ENCODE peak calls at places on chromosomes 16 and 17, in four cellular contexts. C, S, J and Q are unnamed samples. For H3K4me1, the result is how much of the 10 kb centered on the place peaks cover.

GRCh38 chr17:75845933-75846700 is 1.9 kb upstream of the UNC13D start:
- DNase-seq in C (no peak), J (no peak), S (no peak), Q (no peak)

GRCh38 chr17:10036511-10037061 is 131.5 kb upstream of the RCVRN start:
- DNase-seq in S (peak), C (no peak), J (peak), Q (no peak)

GRCh38 chr16:72963508-72963907 is 84.4 kb downstream of the ZFHX3 start:
- DNase-seq in C (no peak), J (no peak), S (no peak), Q (no peak)

GRCh38 chr16:73546351-73546845 is 498.5 kb upstream of the ZFHX3 start:
- DNase-seq in J (no peak), C (no peak), S (no peak), Q (no peak)

GRCh38 chr16:15493416-15494181 is 59.2 kb downstream of the BMERB1 start:
- DNase-seq in J (no peak), C (no peak), S (no peak), Q (no peak)

GRCh38 chr16:2480948-2481347 is 6.0 kb downstream of the TBC1D24 start:
- DNase-seq in C (no peak), J (peak), S (no peak), Q (no peak)

GRCh38 chr17:66636111-66636510 is 198.8 kb upstream of the CACNG5 start:
- DNase-seq in S (no peak), C (no peak), J (no peak), Q (no peak)

GRCh38 chr17:32723310-32723955 is 153.5 kb downstream of the MYO1D start:
- DNase-seq in J (no peak), S (peak), C (no peak), Q (no peak)

GRCh38 chr17:81926451-81927144 is 937 bp downstream of the MAFG start:
- DNase-seq in C (no peak), S (peak), J (peak), Q (no peak)

GRCh38 chr16:22291020-22291419 is 6.2 kb upstream of the POLR3E start:
- DNase-seq in J (no peak), C (no peak), S (no peak), Q (no peak)

GRCh38 chr17:21167303-21167702 is 40.5 kb downstream of the DHRS7B start:
- DNase-seq in S (no peak), J (no peak), C (no peak), Q (no peak)

GRCh38 chr16:25014500-25015147 is 545 bp downstream of the ARHGAP17 start:
- DNase-seq in C (no peak), S (peak), J (peak), Q (no peak)

GRCh38 chr17:75632428-75632827 is 806 bp upstream of the SMIM5 start:
- DNase-seq in J (no peak), S (no peak), C (no peak), Q (no peak)

GRCh38 chr16:79752421-79752820 is 151.9 kb upstream of the MAF start:
- DNase-seq in C (no peak), S (no peak), J (peak), Q (no peak)

GRCh38 chr17:34989473-34989872 is 9.2 kb downstream of the LIG3 start:
- DNase-seq in S (no peak), C (no peak), J (no peak), Q (no peak)

GRCh38 chr16:72711823-72712222 is 336.1 kb downstream of the ZFHX3 start:
- DNase-seq in C (no peak), S (no peak), J (no peak), Q (no peak)

GRCh38 chr17:56185905-56186783 is 32.9 kb downstream of the ANKFN1 start:
- DNase-seq in J (no peak), S (no peak), C (no peak), Q (no peak)

GRCh38 chr17:6780001-6780400 is 4.0 kb downstream of the FBXO39 start:
- DNase-seq in C (no peak), S (no peak), J (no peak), Q (no peak)

GRCh38 chr17:49621946-49622529 is 46.4 kb downstream of the NXPH3 start:
- DNase-seq in J (no peak), C (no peak), S (no peak), Q (no peak)

GRCh38 chr16:2532494-2533141 is 1.4 kb upstream of the CEMP1 start:
- DNase-seq in S (peak), J (peak), C (no peak), Q (no peak)

GRCh38 chr17:63685021-63685420 is 14.9 kb downstream of the LIMD2 start:
- DNase-seq in S (no peak), C (no peak), J (no peak), Q (no peak)

GRCh38 chr17:36593651-36594316 is 2.1 kb downstream of the DHRS11 start:
- DNase-seq in C (no peak), J (peak), S (no peak), Q (no peak)

GRCh38 chr17:63173450-63173849 is 207.4 kb downstream of the TANC2 start:
- DNase-seq in C (no peak), J (no peak), S (no peak), Q (no peak)

GRCh38 chr17:48892940-48893645 is 506 bp downstream of the ATP5MC1 start:
- DNase-seq in S (no peak), C (no peak), J (peak), Q (no peak)

GRCh38 chr16:73713817-73714495 is 582.7 kb upstream of the PSMD7 start:
- DNase-seq in C (no peak), S (no peak), J (peak), Q (no peak)

DNA sequence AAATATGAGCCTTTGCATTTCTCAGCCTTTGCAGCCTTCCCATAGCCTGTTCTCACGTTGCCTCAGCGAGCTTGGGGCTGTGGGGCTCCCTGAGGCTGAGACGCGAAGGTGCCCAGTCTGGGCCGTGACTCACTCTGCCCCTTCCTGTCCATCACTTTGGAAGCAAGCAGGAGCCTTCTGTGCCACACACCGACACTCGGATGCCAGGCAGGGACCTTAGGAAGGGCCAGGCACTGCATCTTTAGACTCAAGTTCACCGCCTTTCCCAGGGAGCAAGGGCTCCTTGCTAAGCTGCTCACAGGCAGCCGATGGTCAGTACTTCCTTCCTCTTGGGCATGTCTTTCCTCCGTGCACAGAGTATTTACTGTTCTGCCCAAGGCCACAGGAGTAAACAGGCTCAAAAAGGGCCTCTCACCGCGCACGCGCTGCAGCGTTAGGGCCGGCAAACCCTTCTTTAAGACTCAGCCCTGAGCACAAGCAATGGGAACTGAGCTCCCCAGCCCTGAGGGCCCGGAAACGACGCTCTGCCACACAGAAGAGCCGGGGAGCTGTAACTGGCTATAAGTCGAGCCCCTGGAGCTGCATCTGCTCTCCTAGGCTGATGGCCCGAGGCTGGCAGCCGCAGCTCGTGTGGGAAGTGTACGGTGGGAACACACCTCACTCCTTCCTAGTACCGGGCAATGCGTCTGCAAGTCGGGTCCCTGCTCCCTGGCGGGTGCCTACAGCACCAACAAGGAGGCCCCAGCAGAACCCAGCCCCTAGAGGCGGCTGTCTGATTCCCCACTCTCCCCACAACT is 7.2 kb downstream of the TIMM22 start:
- DNase-seq in C (no peak), J (no peak), S (no peak), Q (no peak)
- H3K4me1 ChIP-seq in C (half or more), J (under half), S (half or more), Q (under half)

GRCh38 chr16:70694517-70695218 is 8.8 kb upstream of the MTSS2 start:
- DNase-seq in J (no peak), S (no peak), C (no peak), Q (no peak)
- H3K4me1 ChIP-seq in J (under half), S (half or more), C (under half), Q (under half)

DNA sequence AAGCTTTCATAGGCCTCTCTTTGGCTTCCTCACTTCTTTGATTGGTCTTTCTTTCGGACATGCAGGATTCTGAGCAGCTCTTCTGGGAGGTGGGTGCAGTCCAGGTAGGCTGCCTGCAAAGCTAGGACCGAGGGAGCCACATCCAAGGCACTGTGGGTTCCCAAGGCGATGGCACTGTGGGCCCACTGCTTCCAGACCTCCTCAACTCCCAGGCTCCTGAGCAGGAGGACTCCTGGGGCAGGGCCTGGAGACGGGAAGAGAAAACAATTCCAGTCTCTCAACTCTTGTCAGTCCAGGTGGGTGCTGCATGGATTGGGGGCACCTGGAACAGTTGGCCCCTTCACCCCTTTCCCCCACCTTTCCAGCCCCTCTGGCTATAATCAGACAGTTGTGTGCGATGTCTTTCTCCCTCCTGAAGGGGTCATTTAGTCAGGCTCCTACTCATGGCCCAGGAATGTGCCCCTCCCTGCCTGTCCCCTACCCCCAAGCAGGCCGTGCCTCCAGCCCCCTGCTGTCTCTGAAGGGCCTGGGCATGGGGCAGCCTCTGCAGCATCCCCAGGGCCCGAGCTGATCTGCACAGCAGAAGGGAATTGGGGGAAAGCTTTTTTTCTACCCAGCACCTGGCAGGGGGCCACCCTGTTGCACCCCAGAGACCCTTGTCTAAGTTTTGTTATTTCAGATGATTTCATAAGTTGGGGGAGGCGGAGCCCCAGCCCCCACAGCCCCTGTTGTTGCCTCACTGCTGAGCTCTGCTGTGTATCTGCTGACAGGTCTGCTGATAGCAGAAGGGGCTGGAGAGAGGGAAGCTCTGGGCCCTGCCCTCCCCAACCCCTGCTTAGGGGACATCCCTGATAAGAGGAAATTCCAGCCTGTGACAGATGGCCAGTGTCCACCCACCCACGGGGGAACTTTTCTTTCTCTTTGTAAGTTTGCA is 330.3 kb downstream of the SEC14L1 start:
- DNase-seq in C (no peak), S (peak), J (no peak), Q (no peak)
- H3K4me1 ChIP-seq in C (half or more), S (half or more), J (under half), Q (under half)

DNA sequence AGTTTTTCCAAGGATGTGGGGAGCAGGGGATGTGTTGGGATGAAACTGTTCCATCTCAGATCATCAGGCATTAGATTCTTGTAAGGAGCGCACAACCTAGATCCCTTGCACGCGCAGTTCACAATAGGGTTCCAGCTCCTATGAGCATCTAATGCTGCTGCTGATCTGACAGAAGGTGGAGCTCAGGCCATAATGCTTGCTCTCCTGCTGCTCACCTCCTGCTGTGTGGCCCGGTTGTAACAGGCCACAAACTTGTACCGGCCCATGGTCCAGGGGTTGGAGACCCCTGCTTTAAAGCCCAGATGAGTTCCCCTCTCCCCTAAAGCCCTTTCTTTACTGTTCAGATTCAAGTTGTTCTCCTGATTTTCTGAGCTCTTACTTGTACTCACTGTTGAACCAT is 44.8 kb downstream of the RNF135 start:
- DNase-seq in S (no peak), C (no peak), J (no peak), Q (no peak)
- H3K4me1 ChIP-seq in S (under half), C (under half), J (under half), Q (under half)

GRCh38 chr17:80613732-80614071 is 69.1 kb downstream of the RPTOR start:
- DNase-seq in C (no peak), S (no peak), J (no peak), Q (no peak)

GRCh38 chr17:80614320-80614719 is 69.7 kb downstream of the RPTOR start:
- DNase-seq in J (no peak), C (no peak), S (no peak), Q (no peak)

GRCh38 chr17:80612997-80613731 is 68.5 kb downstream of the RPTOR start:
- DNase-seq in S (no peak), J (no peak), C (no peak), Q (no peak)

GRCh38 chr17:80609757-80610156 is 65.1 kb downstream of the RPTOR start:
- DNase-seq in C (no peak), J (no peak), S (no peak), Q (no peak)

GRCh38 chr17:80611831-80612230 is 67.2 kb downstream of the RPTOR start:
- DNase-seq in C (no peak), J (no peak), S (no peak), Q (no peak)
- H3K4me1 ChIP-seq in C (under half), J (under half), S (under half), Q (under half)

GRCh38 chr17:40068917-40069750 is 6.4 kb downstream of the THRA start:
- DNase-seq in S (peak), J (peak), C (no peak), Q (no peak)
- H3K4me1 ChIP-seq in S (half or more), J (half or more), C (half or more), Q (under half)

GRCh38 chr16:68084504-68085258 is 489 bp upstream of the NFATC3 start:
- DNase-seq in S (peak), C (no peak), J (peak), Q (peak)
- H3K4me1 ChIP-seq in S (half or more), C (under half), J (under half), Q (under half)